ENCODE peak calls at places on chromosomes 7 and 10, in ten cellular contexts. C is transverse colon, A is GM12892, E is suprapubic skin, B is endothelial cell of umbilical vein, L is H1, X is spleen, R is HepG2, H is SK-N-SH, S is upper lobe of left lung. Y is an unnamed sample.

GRCh38 chr7:93442478-93443224 is 131.9 kb downstream of the CALCR start:
- DNase-seq in C (peak), A (no peak), E (no peak), B (peak), L (peak), X (no peak), R (peak), H (no peak), S (no peak), Y (no peak)

GRCh38 chr7:128831994-128832879 is 2.0 kb downstream of the FLNC start:
- DNase-seq in C (no peak), A (peak), E (peak), B (peak), L (no peak), X (peak), R (no peak), H (peak), S (peak), Y (no peak)

GRCh38 chr10:133308431-133309110 is at the start of the genes TUBGCP2 and ZNF511:
- DNase-seq in C (peak), A (peak), E (peak), B (peak), L (no peak), X (peak), R (peak), H (peak), S (peak), Y (no peak)

GRCh38 chr10:66627156-66627555 is 298.7 kb upstream of the LRRTM3 start:
- DNase-seq in C (no peak), A (no peak), E (no peak), B (no peak), L (no peak), X (no peak), R (peak), H (peak), S (no peak), Y (no peak)

GRCh38 chr10:124205432-124205831 is 112.0 kb upstream of the CHST15 start:
- DNase-seq in C (no peak), A (no peak), E (no peak), B (no peak), L (no peak), X (no peak), R (no peak), H (no peak), S (no peak), Y (no peak)

GRCh38 chr10:70943249-70943648 is 54.9 kb upstream of the PCBD1 start:
- DNase-seq in C (no peak), A (no peak), E (no peak), B (no peak), L (no peak), X (no peak), R (no peak), H (no peak), S (no peak), Y (no peak)

GRCh38 chr10:110447886-110448285 is 49.8 kb upstream of the DUSP5 start:
- DNase-seq in C (no peak), A (no peak), E (no peak), B (no peak), L (no peak), X (peak), R (no peak), H (no peak), S (no peak), Y (no peak)

GRCh38 chr7:151010307-151011096 is 13.8 kb downstream of the ATG9B start:
- DNase-seq in C (no peak), A (no peak), E (no peak), B (no peak), L (no peak), X (peak), R (no peak), H (no peak), S (no peak), Y (no peak)

GRCh38 chr7:133770863-133771492 is 356.2 kb upstream of the LRGUK start:
- DNase-seq in C (no peak), A (no peak), E (no peak), B (peak), L (no peak), X (no peak), R (peak), H (no peak), S (no peak), Y (no peak)

GRCh38 chr10:71788954-71789353 is 15.6 kb upstream of the VSIR start:
- DNase-seq in C (no peak), A (no peak), E (no peak), B (no peak), L (no peak), X (peak), R (no peak), H (no peak), S (no peak), Y (no peak)

GRCh38 chr7:55021053-55021452 is 2.2 kb downstream of the EGFR start:
- DNase-seq in C (no peak), A (no peak), E (no peak), B (no peak), L (no peak), X (no peak), R (no peak), H (no peak), S (peak), Y (no peak)

GRCh38 chr10:127912607-127913367 is 5.9 kb downstream of the PTPRE start:
- DNase-seq in C (no peak), A (no peak), E (no peak), B (no peak), L (no peak), X (no peak), R (no peak), H (peak), S (no peak), Y (no peak)

GRCh38 chr7:155961241-155962190 is 149.3 kb upstream of the SHH start:
- DNase-seq in C (no peak), A (no peak), E (no peak), B (no peak), L (no peak), X (no peak), R (peak), H (no peak), S (peak), Y (no peak)

GRCh38 chr10:20765066-20765465 is 132.0 kb downstream of the NEBL start:
- DNase-seq in C (no peak), A (no peak), E (no peak), B (no peak), L (no peak), X (no peak), R (no peak), H (no peak), S (no peak), Y (no peak)

GRCh38 chr10:46223064-46223480 is 63.7 kb upstream of the ANTXRL start:
- DNase-seq in C (no peak), A (no peak), E (peak), B (no peak), L (no peak), X (peak), R (no peak), H (no peak), S (no peak), Y (no peak)

GRCh38 chr10:85673270-85673669 is 693.3 kb downstream of the GRID1 start:
- DNase-seq in C (no peak), A (no peak), E (no peak), B (no peak), L (no peak), X (no peak), R (no peak), H (no peak), S (no peak), Y (no peak)

GRCh38 chr7:140176811-140177702 is at the start of gene KDM7A:
- DNase-seq in C (peak), A (peak), E (peak), B (peak), L (peak), X (peak), R (peak), H (peak), S (peak), Y (peak)

GRCh38 chr7:1934756-1935155 is 264.7 kb downstream of the ELFN1 start:
- DNase-seq in C (no peak), A (no peak), E (no peak), B (no peak), L (no peak), X (no peak), R (no peak), H (no peak), S (no peak), Y (no peak)

GRCh38 chr7:128940494-128941322 is 3.0 kb downstream of the IRF5 start:
- DNase-seq in C (peak), A (peak), E (no peak), B (no peak), L (no peak), X (peak), R (no peak), H (peak), S (peak), Y (peak)

GRCh38 chr10:35208536-35208935 is 81.9 kb downstream of the CREM start:
- DNase-seq in C (no peak), A (no peak), E (no peak), B (no peak), L (no peak), X (no peak), R (no peak), H (no peak), S (no peak), Y (no peak)

GRCh38 chr7:105741993-105742392 is 134.4 kb downstream of the ATXN7L1 start:
- DNase-seq in C (no peak), A (no peak), E (no peak), B (no peak), L (no peak), X (no peak), R (no peak), H (no peak), S (no peak), Y (no peak)

GRCh38 chr10:15068802-15069201 is 19.8 kb downstream of the ACBD7 start:
- DNase-seq in C (no peak), A (no peak), E (no peak), B (no peak), L (no peak), X (no peak), R (peak), H (no peak), S (no peak), Y (no peak)

GRCh38 chr10:72727128-72727527 is 35.2 kb downstream of the MCU start:
- DNase-seq in C (no peak), A (no peak), E (no peak), B (no peak), L (no peak), X (no peak), R (no peak), H (peak), S (no peak), Y (no peak)

GRCh38 chr10:69965086-69965485 is 87.6 kb upstream of the MACROH2A2 start:
- DNase-seq in C (no peak), A (no peak), E (no peak), B (no peak), L (no peak), X (no peak), R (no peak), H (no peak), S (no peak), Y (no peak)

GRCh38 chr7:77727527-77727926 is 31.3 kb downstream of the RSBN1L start:
- DNase-seq in C (no peak), A (no peak), E (no peak), B (no peak), L (no peak), X (no peak), R (no peak), H (no peak), S (no peak), Y (no peak)

GRCh38 chr10:133361227-133361626 is 3.4 kb upstream of the FUOM start:
- DNase-seq in C (no peak), A (no peak), E (no peak), B (no peak), L (no peak), X (no peak), R (no peak), H (no peak), S (no peak), Y (no peak)

GRCh38 chr7:104901239-104901638 is 112.8 kb upstream of the KMT2E start:
- DNase-seq in C (no peak), A (no peak), E (no peak), B (no peak), L (no peak), X (no peak), R (no peak), H (no peak), S (no peak), Y (no peak)

GRCh38 chr7:105682331-105683070 is 101.2 kb upstream of the EFCAB10 start:
- DNase-seq in C (no peak), A (no peak), E (no peak), B (no peak), L (no peak), X (no peak), R (no peak), H (no peak), S (no peak), Y (no peak)

GRCh38 chr10:44395396-44395795 is 10.5 kb upstream of the CXCL12 start:
- DNase-seq in C (peak), A (no peak), E (no peak), B (no peak), L (no peak), X (peak), R (no peak), H (no peak), S (no peak), Y (no peak)

GRCh38 chr10:22727112-22727511 is 12.7 kb upstream of the PIP4K2A start:
- DNase-seq in C (no peak), A (no peak), E (no peak), B (no peak), L (no peak), X (no peak), R (no peak), H (no peak), S (no peak), Y (no peak)

GRCh38 chr10:121961456-121961855 is 13.6 kb downstream of the NSMCE4A start:
- DNase-seq in C (no peak), A (no peak), E (no peak), B (peak), L (no peak), X (no peak), R (no peak), H (no peak), S (no peak), Y (no peak)

GRCh38 chr10:121956111-121957061 is 18.6 kb downstream of the NSMCE4A start:
- DNase-seq in C (no peak), A (no peak), E (no peak), B (peak), L (no peak), X (no peak), R (no peak), H (no peak), S (no peak), Y (no peak)

GRCh38 chr10:121959671-121960070 is 15.3 kb downstream of the NSMCE4A start:
- DNase-seq in C (no peak), A (no peak), E (no peak), B (no peak), L (no peak), X (no peak), R (no peak), H (no peak), S (no peak), Y (no peak)
- TF ChIP-seq POLR2AphosphoS5 in C (no peak), A (no peak), E (no peak), B (no peak), L (no peak), X (no peak), R (no peak), H (no peak), S (no peak), Y (no peak)

GRCh38 chr10:7409045-7409731 is 1.6 kb downstream of the SFMBT2 start:
- DNase-seq in C (peak), A (peak), E (no peak), B (no peak), L (no peak), X (peak), R (no peak), H (peak), S (peak), Y (peak)

GRCh38 chr10:7407368-7408002 is 3.3 kb downstream of the SFMBT2 start:
- DNase-seq in C (no peak), A (no peak), E (no peak), B (peak), L (no peak), X (peak), R (no peak), H (no peak), S (peak), Y (no peak)

GRCh38 chr10:7406712-7407333 is 4.0 kb downstream of the SFMBT2 start:
- DNase-seq in C (no peak), A (no peak), E (no peak), B (no peak), L (no peak), X (no peak), R (no peak), H (no peak), S (peak), Y (no peak)

GRCh38 chr10:7408494-7409044 is 2.3 kb downstream of the SFMBT2 start:
- DNase-seq in C (peak), A (peak), E (no peak), B (peak), L (no peak), X (peak), R (no peak), H (peak), S (peak), Y (no peak)

DNA sequence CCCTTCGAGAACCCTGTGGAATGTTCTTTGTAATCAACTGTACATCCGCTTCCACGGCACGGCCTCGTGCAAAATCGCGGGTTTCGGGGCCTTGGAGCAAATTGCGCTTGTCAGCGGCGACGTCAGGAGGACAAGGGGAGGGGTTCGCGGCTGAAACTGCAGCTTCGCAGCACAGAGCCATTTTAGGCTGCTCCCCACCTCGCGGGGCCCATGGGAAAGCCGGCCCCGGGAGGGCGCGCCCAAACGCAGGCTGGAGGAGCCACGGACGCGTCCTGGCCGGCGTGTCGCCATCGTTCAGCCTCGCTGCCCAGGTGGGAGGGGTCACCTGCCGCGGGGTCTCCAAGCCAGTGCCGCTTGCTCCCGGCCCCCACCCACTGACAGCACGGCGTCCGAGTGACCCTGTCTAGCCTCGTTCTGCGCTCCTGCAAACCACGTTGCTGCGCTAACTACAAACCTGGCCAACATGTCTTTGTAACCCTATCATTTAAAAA is 2.8 kb downstream of the SFMBT2 start:
- DNase-seq in C (peak), A (no peak), E (peak), B (peak), L (no peak), X (peak), R (no peak), H (no peak), S (peak), Y (no peak)
- TF ChIP-seq POLR2AphosphoS5 in C (no peak), A (no peak), E (no peak), B (no peak), L (peak), X (peak), R (no peak), H (no peak), S (no peak), Y (no peak)

DNA sequence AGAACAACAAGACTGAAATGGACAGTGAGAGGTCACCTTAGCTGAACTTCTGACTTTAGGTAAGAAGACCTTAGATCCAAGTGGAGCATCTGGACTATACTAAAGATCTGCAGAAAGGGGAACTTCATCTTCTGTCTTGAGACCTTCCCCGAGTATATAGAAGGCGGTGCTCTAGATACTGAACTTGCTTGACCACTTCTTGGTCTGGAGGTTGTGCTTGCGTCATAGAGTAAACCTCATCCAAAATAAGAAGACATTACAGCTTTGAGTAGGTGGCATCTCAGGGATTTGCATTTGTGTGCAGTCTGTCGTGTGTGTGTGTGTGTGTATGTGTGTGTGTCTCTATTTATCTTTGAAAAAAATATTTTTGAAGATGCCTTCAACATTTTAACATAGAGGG is 157.5 kb downstream of the CHN2 start:
- DNase-seq in C (no peak), A (no peak), E (no peak), B (no peak), L (no peak), X (no peak), R (no peak), H (no peak), S (no peak), Y (no peak)
- TF ChIP-seq POLR2AphosphoS5 in C (no peak), A (no peak), E (no peak), B (no peak), L (no peak), X (no peak), R (no peak), H (no peak), S (no peak), Y (no peak)

DNA sequence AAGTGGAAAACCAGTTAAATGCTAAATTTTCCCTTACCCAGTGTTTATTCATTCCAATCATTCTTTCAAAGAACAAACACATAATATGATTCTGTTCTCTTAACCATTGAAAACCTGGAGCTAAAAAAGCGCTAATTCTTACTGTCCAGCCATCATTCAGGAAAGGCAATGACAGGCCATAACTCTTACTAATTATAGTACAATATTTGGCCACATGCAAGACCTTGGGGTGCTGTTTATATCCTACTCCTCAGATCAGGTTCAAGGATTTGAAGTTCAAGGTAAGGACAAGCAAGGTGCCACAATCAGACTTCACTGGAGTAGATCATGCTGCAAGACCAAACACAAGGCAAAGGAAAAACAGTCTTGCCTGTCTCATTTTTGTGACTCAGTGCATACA is 153.2 kb downstream of the DOCK4 start:
- DNase-seq in C (no peak), A (no peak), E (no peak), B (peak), L (no peak), X (no peak), R (peak), H (no peak), S (no peak), Y (no peak)
- TF ChIP-seq POLR2AphosphoS5 in C (no peak), A (no peak), E (no peak), B (no peak), L (no peak), X (no peak), R (no peak), H (no peak), S (no peak), Y (no peak)

GRCh38 chr10:4538016-4538415 is 288.0 kb upstream of the AKR1E2 start:
- DNase-seq in C (no peak), A (no peak), E (no peak), B (no peak), L (no peak), X (no peak), R (no peak), H (no peak), S (no peak), Y (no peak)

GRCh38 chr10:4543943-4544540 is 282.0 kb upstream of the AKR1E2 start:
- DNase-seq in C (no peak), A (no peak), E (no peak), B (no peak), L (no peak), X (no peak), R (no peak), H (no peak), S (no peak), Y (no peak)

GRCh38 chr10:4545077-4545476 is 280.9 kb upstream of the AKR1E2 start:
- DNase-seq in C (no peak), A (no peak), E (no peak), B (no peak), L (no peak), X (no peak), R (no peak), H (no peak), S (no peak), Y (no peak)

GRCh38 chr10:4546500-4546899 is 279.5 kb upstream of the AKR1E2 start:
- DNase-seq in C (no peak), A (no peak), E (no peak), B (no peak), L (no peak), X (no peak), R (no peak), H (no peak), S (no peak), Y (no peak)

GRCh38 chr10:4541292-4541691 is 284.7 kb upstream of the AKR1E2 start:
- DNase-seq in C (peak), A (no peak), E (no peak), B (peak), L (no peak), X (no peak), R (no peak), H (no peak), S (no peak), Y (no peak)
- TF ChIP-seq POLR2AphosphoS5 in C (no peak), A (no peak), E (no peak), B (peak), L (no peak), X (no peak), R (no peak), H (no peak), S (no peak), Y (no peak)

Y was measured in GM12878.